ENCODE peak calls at places on chromosomes 16 and 17, in eight cellular contexts. One of them, this sample, is unnamed.

GRCh38 chr16:57764341-57765159 is 29.0 kb downstream of the KATNB1 start:
- DNase-seq in AG10803: peak; percentile 81
- DNase-seq in lower lobe of right lung: peak; percentile 39
- DNase-seq in left cardiac atrium: no peak
- DNase-seq in cortex of kidney: no peak
- DNase-seq in amygdala: no peak
- DNase-seq in HS-5: peak; percentile 75
- DNase-seq in hepatic stellate cell: peak; percentile 94
- DNase-seq in this sample: peak; percentile 90

GRCh38 chr17:80871341-80871740 is 120.3 kb upstream of the CHMP6 start:
- DNase-seq in AG10803: no peak
- DNase-seq in lower lobe of right lung: peak; percentile 55
- DNase-seq in left cardiac atrium: no peak
- DNase-seq in cortex of kidney: no peak
- DNase-seq in amygdala: no peak
- DNase-seq in HS-5: no peak
- DNase-seq in hepatic stellate cell: no peak
- DNase-seq in this sample: no peak

GRCh38 chr16:78762222-78762621 is 662.8 kb downstream of the WWOX start:
- DNase-seq in AG10803: no peak
- DNase-seq in lower lobe of right lung: no peak
- DNase-seq in left cardiac atrium: no peak
- DNase-seq in cortex of kidney: no peak
- DNase-seq in amygdala: no peak
- DNase-seq in HS-5: no peak
- DNase-seq in hepatic stellate cell: no peak
- DNase-seq in this sample: no peak

GRCh38 chr17:57587201-57587870 is 157.8 kb downstream of the CCDC182 start:
- DNase-seq in AG10803: no peak
- DNase-seq in lower lobe of right lung: no peak
- DNase-seq in left cardiac atrium: no peak
- DNase-seq in cortex of kidney: no peak
- DNase-seq in amygdala: no peak
- DNase-seq in HS-5: no peak
- DNase-seq in hepatic stellate cell: no peak
- DNase-seq in this sample: no peak

GRCh38 chr17:64537488-64537887 is 30.7 kb downstream of the CEP95 start:
- DNase-seq in AG10803: no peak
- DNase-seq in lower lobe of right lung: no peak
- DNase-seq in left cardiac atrium: no peak
- DNase-seq in cortex of kidney: no peak
- DNase-seq in amygdala: no peak
- DNase-seq in HS-5: no peak
- DNase-seq in hepatic stellate cell: no peak
- DNase-seq in this sample: no peak

GRCh38 chr16:71364306-71364705 is 5.8 kb downstream of the CALB2 start:
- DNase-seq in AG10803: no peak
- DNase-seq in lower lobe of right lung: no peak
- DNase-seq in left cardiac atrium: no peak
- DNase-seq in cortex of kidney: no peak
- DNase-seq in amygdala: no peak
- DNase-seq in HS-5: no peak
- DNase-seq in hepatic stellate cell: no peak
- DNase-seq in this sample: no peak

GRCh38 chr17:82412535-82413520 is 5.3 kb upstream of the HEXD start:
- DNase-seq in AG10803: no peak
- DNase-seq in lower lobe of right lung: no peak
- DNase-seq in left cardiac atrium: no peak
- DNase-seq in cortex of kidney: no peak
- DNase-seq in amygdala: no peak
- DNase-seq in HS-5: no peak
- DNase-seq in hepatic stellate cell: no peak
- DNase-seq in this sample: no peak

GRCh38 chr17:61468263-61468907 is 16.2 kb downstream of the TBX4 start:
- DNase-seq in AG10803: no peak
- DNase-seq in lower lobe of right lung: no peak
- DNase-seq in left cardiac atrium: no peak
- DNase-seq in cortex of kidney: no peak
- DNase-seq in amygdala: no peak
- DNase-seq in HS-5: no peak
- DNase-seq in hepatic stellate cell: no peak
- DNase-seq in this sample: no peak

GRCh38 chr16:1003551-1004347 is 22.2 kb downstream of the SOX8 start:
- DNase-seq in AG10803: no peak
- DNase-seq in lower lobe of right lung: no peak
- DNase-seq in left cardiac atrium: no peak
- DNase-seq in cortex of kidney: no peak
- DNase-seq in amygdala: no peak
- DNase-seq in HS-5: no peak
- DNase-seq in hepatic stellate cell: no peak
- DNase-seq in this sample: no peak

GRCh38 chr16:87182759-87183158 is 134.4 kb downstream of the C16orf95 start:
- DNase-seq in AG10803: no peak
- DNase-seq in lower lobe of right lung: no peak
- DNase-seq in left cardiac atrium: no peak
- DNase-seq in cortex of kidney: no peak
- DNase-seq in amygdala: no peak
- DNase-seq in HS-5: no peak
- DNase-seq in hepatic stellate cell: no peak
- DNase-seq in this sample: no peak

GRCh38 chr17:10210151-10210574 is 11.8 kb upstream of the GAS7 start:
- DNase-seq in AG10803: peak; percentile 78
- DNase-seq in lower lobe of right lung: no peak
- DNase-seq in left cardiac atrium: no peak
- DNase-seq in cortex of kidney: no peak
- DNase-seq in amygdala: no peak
- DNase-seq in HS-5: no peak
- DNase-seq in hepatic stellate cell: no peak
- DNase-seq in this sample: no peak

GRCh38 chr17:69975808-69976207 is 99.2 kb upstream of the KCNJ16 start:
- DNase-seq in AG10803: no peak
- DNase-seq in lower lobe of right lung: no peak
- DNase-seq in left cardiac atrium: no peak
- DNase-seq in cortex of kidney: no peak
- DNase-seq in amygdala: no peak
- DNase-seq in HS-5: no peak
- DNase-seq in hepatic stellate cell: no peak
- DNase-seq in this sample: no peak

GRCh38 chr16:86297391-86297790 is 212.9 kb upstream of the FOXF1 start:
- DNase-seq in AG10803: peak; percentile 16
- DNase-seq in lower lobe of right lung: no peak
- DNase-seq in left cardiac atrium: no peak
- DNase-seq in cortex of kidney: no peak
- DNase-seq in amygdala: no peak
- DNase-seq in HS-5: no peak
- DNase-seq in hepatic stellate cell: peak; percentile 58
- DNase-seq in this sample: no peak

GRCh38 chr17:65514541-65514940 is 46.9 kb downstream of the AXIN2 start:
- DNase-seq in AG10803: peak; percentile 90
- DNase-seq in lower lobe of right lung: no peak
- DNase-seq in left cardiac atrium: no peak
- DNase-seq in cortex of kidney: no peak
- DNase-seq in amygdala: no peak
- DNase-seq in HS-5: no peak
- DNase-seq in hepatic stellate cell: no peak
- DNase-seq in this sample: peak; percentile 88

GRCh38 chr16:26787924-26788323 is 278.8 kb upstream of the C16orf82 start:
- DNase-seq in AG10803: no peak
- DNase-seq in lower lobe of right lung: no peak
- DNase-seq in left cardiac atrium: no peak
- DNase-seq in cortex of kidney: no peak
- DNase-seq in amygdala: no peak
- DNase-seq in HS-5: no peak
- DNase-seq in hepatic stellate cell: no peak
- DNase-seq in this sample: no peak

GRCh38 chr17:6439951-6440350 is 4.3 kb upstream of the PIMREG start:
- DNase-seq in AG10803: no peak
- DNase-seq in lower lobe of right lung: no peak
- DNase-seq in left cardiac atrium: no peak
- DNase-seq in cortex of kidney: no peak
- DNase-seq in amygdala: no peak
- DNase-seq in HS-5: no peak
- DNase-seq in hepatic stellate cell: no peak
- DNase-seq in this sample: no peak

GRCh38 chr16:56481468-56482112 is 30.2 kb downstream of the OGFOD1 start:
- DNase-seq in AG10803: no peak
- DNase-seq in lower lobe of right lung: no peak
- DNase-seq in left cardiac atrium: no peak
- DNase-seq in cortex of kidney: no peak
- DNase-seq in amygdala: no peak
- DNase-seq in HS-5: no peak
- DNase-seq in hepatic stellate cell: no peak
- DNase-seq in this sample: no peak

GRCh38 chr16:12661656-12662172 is 142.0 kb downstream of the CPPED1 start:
- DNase-seq in AG10803: no peak
- DNase-seq in lower lobe of right lung: no peak
- DNase-seq in left cardiac atrium: no peak
- DNase-seq in cortex of kidney: no peak
- DNase-seq in amygdala: no peak
- DNase-seq in HS-5: no peak
- DNase-seq in hepatic stellate cell: no peak
- DNase-seq in this sample: peak; percentile 38

GRCh38 chr16:88342491-88342890 is 40.3 kb upstream of the ZNF469 start:
- DNase-seq in AG10803: no peak
- DNase-seq in lower lobe of right lung: peak; percentile 39
- DNase-seq in left cardiac atrium: no peak
- DNase-seq in cortex of kidney: no peak
- DNase-seq in amygdala: no peak
- DNase-seq in HS-5: no peak
- DNase-seq in hepatic stellate cell: no peak
- DNase-seq in this sample: no peak

GRCh38 chr16:81277681-81278080 is 37.1 kb upstream of the GAN start:
- DNase-seq in AG10803: no peak
- DNase-seq in lower lobe of right lung: no peak
- DNase-seq in left cardiac atrium: no peak
- DNase-seq in cortex of kidney: no peak
- DNase-seq in amygdala: no peak
- DNase-seq in HS-5: no peak
- DNase-seq in hepatic stellate cell: no peak
- DNase-seq in this sample: no peak

GRCh38 chr16:53891409-53892139 is 187.6 kb downstream of the FTO start:
- DNase-seq in AG10803: no peak
- DNase-seq in lower lobe of right lung: no peak
- DNase-seq in left cardiac atrium: no peak
- DNase-seq in cortex of kidney: no peak
- DNase-seq in amygdala: no peak
- DNase-seq in HS-5: no peak
- DNase-seq in hepatic stellate cell: no peak
- DNase-seq in this sample: no peak

This sample was measured in AG20443.